ENCODE peak calls at places on chromosomes 13 and 19, in eight cellular contexts. Z is hepatocyte, J is tibial nerve, N is osteocyte, C is NCI-H1092 treated with DMSO at 0.1 percent for 48 hours, Q is NCI-H526, B is ureter, V is dermis blood vessel endothelial cell. H is an unnamed sample.

GRCh38 chr19:48023518-48023917 is 20.4 kb downstream of the CABP5 start:
- DNase-seq in V (no peak), N (no peak), Q (no peak), Z (no peak), B (no peak), J (no peak), C (no peak), H (no peak)

GRCh38 chr13:44972956-44973581 is 16.2 kb downstream of the NUFIP1 start:
- DNase-seq in C (peak), Z (peak), V (peak), J (no peak), Q (peak), B (no peak), N (no peak), H (no peak)

GRCh38 chr19:46745521-46746280 is at the start of gene FKRP:
- DNase-seq in V (peak), J (no peak), Z (peak), N (no peak), Q (no peak), C (no peak), B (no peak), H (no peak)

GRCh38 chr19:7870571-7871279 is 3.5 kb downstream of the PRR36 start:
- DNase-seq in V (peak), N (no peak), Z (peak), C (peak), B (peak), Q (peak), J (no peak), H (peak)

GRCh38 chr19:39502640-39503417 is 4.1 kb downstream of the DLL3 start:
- DNase-seq in B (no peak), Q (no peak), J (no peak), C (peak), N (no peak), Z (peak), V (peak), H (peak)

GRCh38 chr13:65803706-65804392 is 1426.3 kb downstream of the PCDH9 start:
- DNase-seq in V (no peak), N (no peak), J (no peak), Z (peak), B (no peak), C (no peak), Q (no peak), H (no peak)

GRCh38 chr13:82501804-82502203 is 1380.5 kb downstream of the SLITRK1 start:
- DNase-seq in Q (no peak), N (no peak), B (no peak), V (no peak), J (no peak), Z (no peak), C (no peak), H (no peak)

GRCh38 chr19:6479836-6480398 is 1.7 kb downstream of the DENND1C start:
- DNase-seq in B (no peak), Z (no peak), Q (no peak), V (no peak), N (no peak), J (no peak), C (no peak), H (no peak)

GRCh38 chr13:30615851-30616311 is 1.8 kb upstream of the USPL1 start:
- DNase-seq in B (no peak), V (peak), Z (peak), J (no peak), Q (no peak), C (peak), N (no peak), H (no peak)

GRCh38 chr19:35006342-35006998 is 6.3 kb downstream of the GRAMD1A start:
- DNase-seq in C (no peak), Z (peak), J (no peak), Q (no peak), V (peak), N (no peak), B (no peak), H (no peak)

GRCh38 chr19:42176649-42176989 is 40.9 kb downstream of the DEDD2 start:
- DNase-seq in B (no peak), J (no peak), V (no peak), Z (no peak), C (no peak), N (no peak), Q (peak), H (no peak)

GRCh38 chr19:14375055-14375581 is 6.1 kb upstream of the ADGRE5 start:
- DNase-seq in Z (no peak), N (no peak), V (peak), J (no peak), B (peak), C (no peak), Q (no peak), H (no peak)

GRCh38 chr13:38941353-38941945 is 49.2 kb downstream of the STOML3 start:
- DNase-seq in Z (no peak), B (no peak), Q (no peak), N (no peak), C (no peak), V (no peak), J (no peak), H (no peak)

GRCh38 chr19:58399903-58400637 is 4.6 kb downstream of the RNF225 start:
- DNase-seq in B (no peak), J (no peak), C (peak), N (no peak), Z (no peak), V (no peak), Q (no peak), H (no peak)

GRCh38 chr19:47176627-47177090 is 46.0 kb downstream of the SAE1 start:
- DNase-seq in B (no peak), Q (no peak), C (no peak), N (no peak), J (no peak), V (peak), Z (no peak), H (no peak)

H was measured in H54.